ENCODE peak calls at places on chromosome 5, in four cellular contexts. One of them, this sample, is unnamed.

GRCh38 chr5:132770476-132771159 is 6.4 kb downstream of the SEPTIN8 start:
- DNase-seq in GM23338: no peak
- DNase-seq in neuronal stem cell: no peak
- DNase-seq in H1: no peak
- DNase-seq in this sample: no peak

GRCh38 chr5:134626369-134627014 is 6.1 kb downstream of the SAR1B start:
- DNase-seq in GM23338: no peak
- DNase-seq in neuronal stem cell: no peak
- DNase-seq in H1: no peak
- DNase-seq in this sample: no peak

GRCh38 chr5:119435436-119436132 is 16.7 kb upstream of the HSD17B4 start:
- DNase-seq in GM23338: peak
- DNase-seq in neuronal stem cell: no peak
- DNase-seq in H1: peak
- DNase-seq in this sample: no peak

GRCh38 chr5:154723740-154724505 is 31.3 kb upstream of the LARP1 start:
- DNase-seq in GM23338: no peak
- DNase-seq in neuronal stem cell: no peak
- DNase-seq in H1: no peak
- DNase-seq in this sample: peak

GRCh38 chr5:79567926-79568549 is 44.2 kb upstream of the TENT2 start:
- DNase-seq in GM23338: no peak
- DNase-seq in neuronal stem cell: no peak
- DNase-seq in H1: no peak
- DNase-seq in this sample: peak

GRCh38 chr5:140988036-140988997 is 22.0 kb downstream of the PCDHAC2 start:
- DNase-seq in GM23338: peak
- DNase-seq in neuronal stem cell: no peak
- DNase-seq in H1: no peak
- DNase-seq in this sample: no peak

GRCh38 chr5:142014911-142015584 is 2.2 kb upstream of the GNPDA1 start:
- DNase-seq in GM23338: peak
- DNase-seq in neuronal stem cell: no peak
- DNase-seq in H1: peak
- DNase-seq in this sample: no peak

GRCh38 chr5:157519579-157520253 is 55.9 kb downstream of the ADAM19 start:
- DNase-seq in GM23338: no peak
- DNase-seq in neuronal stem cell: no peak
- DNase-seq in H1: no peak
- DNase-seq in this sample: no peak

GRCh38 chr5:64707191-64707590 is 16.9 kb downstream of the SHISAL2B start:
- DNase-seq in GM23338: peak
- DNase-seq in neuronal stem cell: no peak
- DNase-seq in H1: no peak
- DNase-seq in this sample: no peak

GRCh38 chr5:73201547-73202513 is 28.8 kb downstream of the TMEM174 start:
- DNase-seq in GM23338: peak
- DNase-seq in neuronal stem cell: peak
- DNase-seq in H1: peak
- DNase-seq in this sample: peak

GRCh38 chr5:150118561-150119229 is 32.3 kb upstream of the CSF1R start:
- DNase-seq in GM23338: no peak
- DNase-seq in neuronal stem cell: no peak
- DNase-seq in H1: no peak
- DNase-seq in this sample: peak

GRCh38 chr5:52579391-52579790 is 208.3 kb upstream of the ITGA1 start:
- DNase-seq in GM23338: no peak
- DNase-seq in neuronal stem cell: no peak
- DNase-seq in H1: no peak
- DNase-seq in this sample: no peak

GRCh38 chr5:79773612-79774011 is 84.0 kb downstream of the CMYA5 start:
- DNase-seq in GM23338: no peak
- DNase-seq in neuronal stem cell: no peak
- DNase-seq in H1: no peak
- DNase-seq in this sample: no peak

GRCh38 chr5:138829341-138829740 is 45.8 kb downstream of the LRRTM2 start:
- DNase-seq in GM23338: no peak
- DNase-seq in neuronal stem cell: no peak
- DNase-seq in H1: no peak
- DNase-seq in this sample: no peak

GRCh38 chr5:133287500-133287899 is 235.7 kb downstream of the HSPA4 start:
- DNase-seq in GM23338: peak
- DNase-seq in neuronal stem cell: peak
- DNase-seq in H1: peak
- DNase-seq in this sample: no peak

GRCh38 chr5:89282832-89283510 is 400.0 kb upstream of the MEF2C start:
- DNase-seq in GM23338: no peak
- DNase-seq in neuronal stem cell: no peak
- DNase-seq in H1: no peak
- DNase-seq in this sample: no peak

GRCh38 chr5:139164020-139164419 is 34.1 kb downstream of the SIL1 start:
- DNase-seq in GM23338: no peak
- DNase-seq in neuronal stem cell: no peak
- DNase-seq in H1: no peak
- DNase-seq in this sample: no peak

GRCh38 chr5:80964491-80964890 is 4.3 kb downstream of the RASGRF2 start:
- DNase-seq in GM23338: no peak
- DNase-seq in neuronal stem cell: no peak
- DNase-seq in H1: no peak
- DNase-seq in this sample: no peak

GRCh38 chr5:17223375-17224185 is 6.1 kb downstream of the BASP1 start:
- DNase-seq in GM23338: peak
- DNase-seq in neuronal stem cell: peak
- DNase-seq in H1: no peak
- DNase-seq in this sample: no peak

GRCh38 chr5:17225551-17225950 is 8.1 kb downstream of the BASP1 start:
- DNase-seq in GM23338: no peak
- DNase-seq in neuronal stem cell: no peak
- DNase-seq in H1: no peak
- DNase-seq in this sample: no peak

GRCh38 chr5:17224858-17225436 is 7.5 kb downstream of the BASP1 start:
- DNase-seq in GM23338: no peak
- DNase-seq in neuronal stem cell: no peak
- DNase-seq in H1: no peak
- DNase-seq in this sample: peak

GRCh38 chr5:17221843-17222614 is 4.6 kb downstream of the BASP1 start:
- DNase-seq in GM23338: no peak
- DNase-seq in neuronal stem cell: no peak
- DNase-seq in H1: no peak
- DNase-seq in this sample: no peak

GRCh38 chr5:17222679-17223078 is 5.2 kb downstream of the BASP1 start:
- DNase-seq in GM23338: peak
- DNase-seq in neuronal stem cell: no peak
- DNase-seq in H1: no peak
- DNase-seq in this sample: no peak
- H3K4me2 ChIP-seq in GM23338: peak
- H3K4me2 ChIP-seq in neuronal stem cell: no peak
- H3K4me2 ChIP-seq in H1: peak
- H3K4me2 ChIP-seq in this sample: peak

GRCh38 chr5:160370713-160371034 is 248 bp upstream of the C1QTNF2 start:
- DNase-seq in GM23338: no peak
- DNase-seq in neuronal stem cell: no peak
- DNase-seq in H1: no peak
- DNase-seq in this sample: no peak
- H3K4me2 ChIP-seq in GM23338: peak
- H3K4me2 ChIP-seq in neuronal stem cell: peak
- H3K4me2 ChIP-seq in H1: peak
- H3K4me2 ChIP-seq in this sample: peak

DNA sequence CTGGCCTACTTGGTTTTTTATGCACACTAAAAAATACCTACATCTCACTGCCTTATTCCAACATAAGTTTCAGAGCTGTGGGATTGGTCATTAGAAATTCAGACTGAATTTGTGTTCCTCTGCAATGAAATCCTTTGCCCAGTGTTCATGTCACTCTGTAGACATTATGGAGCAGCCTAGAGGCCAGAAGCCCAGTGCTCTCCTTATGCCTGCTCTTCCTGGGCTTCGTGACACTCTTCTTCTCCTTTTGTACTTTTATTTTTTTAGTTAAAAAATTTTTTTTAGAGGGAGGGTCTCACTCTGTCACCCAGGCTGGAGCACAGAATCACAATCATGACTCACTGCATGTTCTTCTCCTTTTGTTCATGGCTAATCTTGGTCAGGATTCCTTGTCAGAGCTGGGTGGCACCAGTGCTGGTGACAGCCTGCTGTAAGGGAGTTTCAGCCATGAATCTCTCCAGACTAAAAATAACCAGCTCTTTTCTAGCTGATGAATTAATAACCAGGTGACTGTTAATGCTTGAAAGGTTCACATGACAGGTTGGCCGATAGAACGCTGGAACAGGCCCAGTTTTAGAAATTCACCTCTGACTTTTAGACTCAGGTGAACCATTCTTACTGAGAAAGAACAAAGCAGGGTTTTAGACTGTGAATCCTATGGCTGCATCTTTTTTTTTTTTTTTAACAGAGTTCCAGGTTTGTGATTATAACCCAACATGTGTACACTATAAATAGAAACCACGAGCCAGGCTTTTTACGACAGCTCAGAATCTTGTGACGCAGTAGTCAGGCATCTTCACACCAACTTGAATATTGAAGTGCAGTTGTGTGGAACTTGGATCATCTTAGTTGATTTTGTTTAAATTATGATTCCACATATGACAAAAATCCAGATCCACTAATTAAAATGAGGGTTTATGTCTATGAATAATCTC is 34.0 kb upstream of the C5orf47 start:
- DNase-seq in GM23338: no peak
- DNase-seq in neuronal stem cell: no peak
- DNase-seq in H1: no peak
- DNase-seq in this sample: no peak
- H3K4me2 ChIP-seq in GM23338: no peak
- H3K4me2 ChIP-seq in neuronal stem cell: no peak
- H3K4me2 ChIP-seq in H1: no peak
- H3K4me2 ChIP-seq in this sample: peak

GRCh38 chr5:87210743-87211142 is 56.9 kb upstream of the RASA1 start:
- DNase-seq in GM23338: no peak
- DNase-seq in neuronal stem cell: no peak
- DNase-seq in H1: no peak
- DNase-seq in this sample: no peak
- H3K4me2 ChIP-seq in GM23338: no peak
- H3K4me2 ChIP-seq in neuronal stem cell: no peak
- H3K4me2 ChIP-seq in H1: no peak
- H3K4me2 ChIP-seq in this sample: no peak

DNA sequence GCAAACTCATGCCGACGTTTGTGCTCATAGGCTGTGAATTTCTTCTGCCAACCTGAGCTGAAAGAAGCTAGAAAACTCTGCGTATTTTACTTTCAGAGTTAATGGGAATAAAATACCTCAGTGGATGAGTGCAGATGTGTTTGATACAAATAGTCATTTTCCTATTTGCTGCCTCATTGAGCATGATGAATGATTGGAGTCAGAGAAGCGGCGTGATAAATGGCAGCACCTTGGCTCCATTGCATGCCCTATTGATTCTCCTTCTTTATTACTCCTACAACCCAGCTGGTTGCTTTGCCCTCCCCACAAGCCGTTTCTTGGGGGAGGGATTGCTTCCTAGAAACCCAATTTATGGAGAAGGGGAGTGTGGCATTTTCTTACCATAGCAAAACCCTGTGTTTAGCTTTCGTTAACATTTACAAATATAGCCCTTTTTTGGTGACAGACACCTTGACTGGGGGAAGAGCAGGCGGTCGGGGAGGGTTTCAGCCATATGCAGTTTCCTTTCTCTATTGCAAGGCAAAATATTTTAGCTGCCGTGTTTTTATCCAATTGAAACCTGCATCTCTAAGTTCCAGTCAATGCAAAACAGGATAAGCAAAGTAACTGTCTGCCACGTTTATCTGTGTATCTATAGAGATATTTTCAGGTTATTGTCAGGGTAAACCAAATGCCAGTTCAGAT is 93.1 kb upstream of the TBCA start:
- DNase-seq in GM23338: no peak
- DNase-seq in neuronal stem cell: no peak
- DNase-seq in H1: no peak
- DNase-seq in this sample: no peak
- H3K4me2 ChIP-seq in GM23338: no peak
- H3K4me2 ChIP-seq in neuronal stem cell: no peak
- H3K4me2 ChIP-seq in H1: no peak
- H3K4me2 ChIP-seq in this sample: no peak

DNA sequence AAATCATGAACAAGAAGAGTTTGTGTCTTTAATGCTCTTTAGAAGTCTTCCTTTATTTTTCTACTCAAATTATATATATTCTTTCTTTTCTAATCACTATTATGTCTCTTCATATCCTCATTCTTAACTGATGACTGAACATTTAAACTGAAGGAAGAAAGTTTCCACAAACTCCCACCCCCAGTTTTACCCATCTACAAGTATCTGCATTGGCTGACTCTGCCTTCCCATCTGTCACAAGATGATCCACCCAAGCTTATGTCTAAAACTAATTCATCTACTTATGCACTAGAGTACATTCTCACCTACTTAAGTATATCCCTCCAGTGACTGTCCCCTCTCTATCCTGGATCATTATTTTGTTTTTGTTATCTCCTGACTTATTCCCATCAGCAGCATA is 344.5 kb downstream of the PRR16 start:
- DNase-seq in GM23338: no peak
- DNase-seq in neuronal stem cell: no peak
- DNase-seq in H1: no peak
- DNase-seq in this sample: no peak
- H3K4me2 ChIP-seq in GM23338: no peak
- H3K4me2 ChIP-seq in neuronal stem cell: no peak
- H3K4me2 ChIP-seq in H1: no peak
- H3K4me2 ChIP-seq in this sample: no peak

GRCh38 chr5:58080573-58080972 is 379.3 kb downstream of the PLK2 start:
- DNase-seq in GM23338: peak
- DNase-seq in neuronal stem cell: no peak
- DNase-seq in H1: no peak
- DNase-seq in this sample: no peak
- H3K4me2 ChIP-seq in GM23338: no peak
- H3K4me2 ChIP-seq in neuronal stem cell: no peak
- H3K4me2 ChIP-seq in H1: no peak
- H3K4me2 ChIP-seq in this sample: no peak

DNA sequence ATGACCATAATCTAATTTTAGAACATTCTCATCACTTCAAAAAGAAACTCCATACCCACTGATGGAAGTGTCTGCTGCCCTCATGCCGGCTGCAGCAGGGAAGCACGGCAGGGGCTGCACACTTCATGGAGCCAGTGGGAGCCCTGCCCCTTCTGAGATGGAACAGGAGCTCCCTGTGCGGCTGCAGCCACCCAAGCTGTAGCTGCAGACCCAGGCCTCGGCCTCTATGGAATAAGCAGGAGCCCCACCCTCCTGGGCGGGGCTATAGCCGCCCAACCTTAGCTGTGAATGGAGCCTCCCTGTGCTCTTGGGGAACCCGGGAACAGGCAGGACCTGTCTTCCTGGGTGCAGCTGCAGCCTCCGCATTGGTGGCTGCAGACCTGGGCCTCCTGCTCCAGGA is 128.5 kb downstream of the NUDT12 start:
- DNase-seq in GM23338: peak
- DNase-seq in neuronal stem cell: no peak
- DNase-seq in H1: peak
- DNase-seq in this sample: no peak
- H3K4me2 ChIP-seq in GM23338: no peak
- H3K4me2 ChIP-seq in neuronal stem cell: no peak
- H3K4me2 ChIP-seq in H1: no peak
- H3K4me2 ChIP-seq in this sample: no peak